ENCODE peak calls at places on chromosomes 6 and 20, in four cellular contexts. B is body of pancreas, C is A673, G is choroid plexus epithelial cell. Q is an unnamed sample.

GRCh38 chr6:4664117-4664626 is 112.0 kb upstream of the CDYL start:
- DNase-seq in G (peak; percentile 82), B (peak; percentile 29), C (no peak), Q (no peak)

GRCh38 chr6:82144007-82144851 is 103.3 kb downstream of the IBTK start:
- DNase-seq in G (peak; percentile 93), C (peak; percentile 72), B (peak; percentile 17), Q (no peak)

GRCh38 chr20:60050193-60050960 is 92.2 kb downstream of the CDH26 start:
- DNase-seq in C (no peak), B (peak; percentile 31), G (no peak), Q (no peak)

GRCh38 chr6:30107756-30108155 is 5.1 kb downstream of the TRIM31 start:
- DNase-seq in C (no peak), B (no peak), G (no peak), Q (no peak)

GRCh38 chr20:50186151-50186885 is 4.3 kb upstream of the CEBPB start:
- DNase-seq in B (peak; percentile 96), C (peak; percentile 91), G (peak; percentile 89), Q (peak; percentile 92)

GRCh38 chr20:46491354-46491753 is 22.0 kb downstream of the ZNF334 start:
- DNase-seq in G (no peak), C (no peak), B (no peak), Q (no peak)

GRCh38 chr6:111922454-111923297 is 49.4 kb upstream of the FYN start:
- DNase-seq in B (no peak), C (peak; percentile 51), G (peak; percentile 54), Q (no peak)

GRCh38 chr6:7406743-7407142 is 17.1 kb downstream of the RIOK1 start:
- DNase-seq in C (no peak), B (no peak), G (peak; percentile 24), Q (no peak)

GRCh38 chr6:22368794-22369193 is 72.0 kb upstream of the PRL start:
- DNase-seq in C (no peak), G (no peak), B (no peak), Q (no peak)

GRCh38 chr20:21004386-21005076 is 101.6 kb downstream of the LINC00237 start:
- DNase-seq in G (no peak), B (no peak), C (no peak), Q (no peak)

GRCh38 chr20:56430471-56430870 is 18.4 kb downstream of the CASS4 start:
- DNase-seq in B (no peak), C (no peak), G (no peak), Q (peak; percentile 30)

GRCh38 chr6:25709761-25710160 is 44.8 kb upstream of the SLC17A4 start:
- DNase-seq in C (no peak), G (no peak), B (no peak), Q (no peak)

GRCh38 chr6:25714765-25715164 is 39.8 kb upstream of the SLC17A4 start:
- DNase-seq in G (no peak), C (peak; percentile 34), B (no peak), Q (no peak)

GRCh38 chr6:25715794-25716193 is 38.7 kb upstream of the SLC17A4 start:
- DNase-seq in G (no peak), B (no peak), C (no peak), Q (no peak)

GRCh38 chr6:25710287-25710686 is 44.3 kb upstream of the SLC17A4 start:
- DNase-seq in C (no peak), G (no peak), B (no peak), Q (no peak)

DNA sequence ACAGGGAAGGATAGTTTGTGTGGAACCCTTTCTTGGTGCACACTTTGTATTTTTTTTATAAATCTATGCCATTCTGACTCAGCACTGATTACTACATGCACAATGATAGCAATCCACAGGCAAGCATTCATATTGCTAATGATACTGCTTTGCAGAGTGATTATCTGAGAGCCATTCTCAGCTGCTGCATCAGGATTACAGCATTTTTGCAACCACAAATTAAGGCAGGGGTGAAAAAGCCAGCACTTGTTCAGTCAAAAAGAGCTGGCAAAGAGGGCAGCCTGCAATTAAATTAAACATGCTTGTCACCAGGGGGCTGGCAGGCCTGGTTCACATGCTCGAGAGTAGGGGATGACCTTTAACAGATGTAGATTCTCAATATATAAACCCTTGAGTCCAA is 40.7 kb upstream of the SLC17A4 start:
- DNase-seq in B (no peak), G (no peak), C (peak; percentile 38), Q (no peak)
- TF ChIP-seq CTCF in B (no peak), G (no peak), C (no peak), Q (no peak)

DNA sequence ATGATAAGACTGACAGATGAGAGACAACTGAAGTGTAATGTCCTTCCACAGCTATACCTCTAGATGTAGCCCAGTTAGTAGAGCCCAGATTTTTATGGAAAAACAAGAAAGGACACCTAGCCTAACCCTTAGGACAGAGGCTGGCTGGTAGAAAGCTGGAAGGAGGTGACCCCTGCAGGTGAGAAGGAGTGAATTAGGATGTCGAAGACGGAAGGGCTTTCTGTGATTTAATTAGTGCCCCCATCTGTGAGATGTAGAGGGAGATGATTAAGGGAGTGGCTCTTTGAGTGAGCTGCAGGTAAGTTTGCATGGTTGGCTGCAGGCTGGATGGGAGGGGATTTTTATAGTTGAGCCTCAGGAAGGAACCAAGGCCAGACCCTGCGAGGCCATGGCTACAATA is 82.8 kb downstream of the GFRA4 start:
- DNase-seq in G (no peak), C (no peak), B (no peak), Q (no peak)
- TF ChIP-seq CTCF in G (no peak), C (no peak), B (no peak), Q (no peak)

GRCh38 chr20:7361321-7361720 is 578.9 kb downstream of the HAO1 start:
- DNase-seq in G (no peak), B (no peak), C (no peak), Q (no peak)

GRCh38 chr20:7355056-7355455 is 585.2 kb downstream of the HAO1 start:
- DNase-seq in B (no peak), C (no peak), G (no peak), Q (no peak)

GRCh38 chr20:7362601-7363000 is 577.7 kb downstream of the HAO1 start:
- DNase-seq in G (no peak), B (no peak), C (no peak), Q (no peak)

GRCh38 chr20:7359739-7360138 is 580.5 kb downstream of the HAO1 start:
- DNase-seq in B (no peak), C (no peak), G (no peak), Q (no peak)

GRCh38 chr20:7358670-7359069 is 581.6 kb downstream of the HAO1 start:
- DNase-seq in G (no peak), C (no peak), B (no peak), Q (no peak)
- TF ChIP-seq CTCF in G (peak; percentile 13), C (no peak), B (no peak), Q (no peak)

GRCh38 chr6:139290787-139291294 is 957 bp downstream of the TXLNB start:
- DNase-seq in G (peak; percentile 81), C (no peak), B (no peak), Q (no peak)

GRCh38 chr6:139288496-139289040 is 3.2 kb downstream of the TXLNB start:
- DNase-seq in C (no peak), G (no peak), B (no peak), Q (no peak)

GRCh38 chr6:139289233-139289632 is 2.6 kb downstream of the TXLNB start:
- DNase-seq in B (no peak), G (no peak), C (no peak), Q (no peak)

GRCh38 chr6:139295906-139296305 is 4.1 kb upstream of the TXLNB start:
- DNase-seq in G (no peak), B (no peak), C (no peak), Q (no peak)

DNA sequence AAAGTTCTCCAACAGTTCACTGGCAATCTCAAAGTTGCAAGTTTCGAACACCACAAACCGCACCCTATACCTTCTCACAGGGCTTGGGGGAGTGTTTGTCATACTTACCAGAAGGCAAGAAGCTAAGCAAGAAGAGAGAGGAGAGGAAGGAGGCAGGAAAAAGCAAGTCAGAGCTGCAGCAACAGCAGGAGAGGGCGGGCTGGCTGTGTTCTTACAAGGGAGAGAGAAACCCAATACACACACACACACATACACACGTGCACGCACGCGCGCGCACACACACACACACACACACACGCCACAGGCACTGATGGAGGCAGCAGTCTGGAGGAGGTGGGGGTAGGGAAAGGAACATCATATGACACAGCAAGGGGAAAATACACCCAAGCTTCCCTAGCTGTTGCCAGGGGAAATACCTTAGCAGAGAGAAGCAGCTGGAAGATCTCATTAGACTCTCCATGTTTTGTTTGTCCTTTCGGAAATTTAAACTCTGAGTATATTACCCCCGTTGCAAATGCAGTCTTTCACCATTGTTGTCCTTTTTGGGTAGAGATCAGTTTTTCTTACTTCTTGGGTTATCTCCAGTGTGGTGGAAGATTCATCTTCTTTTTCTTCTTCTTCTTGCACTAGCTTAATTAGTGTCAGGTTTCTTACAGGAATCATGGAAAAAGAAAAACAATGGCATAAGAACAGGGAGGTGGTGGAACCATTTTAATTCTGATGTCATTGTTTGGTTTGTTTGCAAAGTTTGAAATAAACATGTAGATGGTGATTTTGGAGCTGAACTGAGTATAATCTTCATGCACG is at the start of gene TXLNB:
- DNase-seq in G (peak; percentile 96), B (peak; percentile 27), C (no peak), Q (peak; percentile 87)
- TF ChIP-seq CTCF in G (peak; percentile 13), B (no peak), C (no peak), Q (no peak)

GRCh38 chr20:6525447-6526303 is 241.8 kb upstream of the BMP2 start:
- DNase-seq in C (peak; percentile 0), G (peak; percentile 55), B (no peak), Q (no peak)
- TF ChIP-seq CTCF in C (no peak), G (peak; percentile 28), B (no peak), Q (no peak)

DNA sequence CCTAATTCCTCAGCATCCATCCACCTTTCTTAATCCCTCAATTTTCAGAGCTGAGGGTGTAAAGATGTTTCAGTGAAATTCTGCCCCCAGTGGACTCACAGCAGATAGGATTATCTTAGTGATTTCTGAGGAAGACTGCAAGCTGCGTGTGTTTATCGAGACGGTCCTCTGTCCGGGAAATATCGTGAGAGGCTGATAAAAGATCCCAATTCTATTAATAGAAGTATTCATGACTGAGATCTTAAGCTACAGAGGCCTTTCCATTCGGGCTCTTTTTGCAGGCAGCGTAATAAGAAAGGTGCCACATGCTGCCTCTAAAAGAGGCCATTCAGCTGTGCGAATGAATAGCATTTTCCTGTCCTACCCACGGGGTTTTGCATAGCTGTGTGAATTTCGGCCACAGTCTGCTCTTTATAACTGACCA is 209.0 kb downstream of the ARHGAP18 start:
- DNase-seq in C (peak; percentile 70), G (peak; percentile 85), B (no peak), Q (no peak)
- TF ChIP-seq CTCF in C (peak; percentile 69), G (peak; percentile 62), B (no peak), Q (peak; percentile 14)

DNA sequence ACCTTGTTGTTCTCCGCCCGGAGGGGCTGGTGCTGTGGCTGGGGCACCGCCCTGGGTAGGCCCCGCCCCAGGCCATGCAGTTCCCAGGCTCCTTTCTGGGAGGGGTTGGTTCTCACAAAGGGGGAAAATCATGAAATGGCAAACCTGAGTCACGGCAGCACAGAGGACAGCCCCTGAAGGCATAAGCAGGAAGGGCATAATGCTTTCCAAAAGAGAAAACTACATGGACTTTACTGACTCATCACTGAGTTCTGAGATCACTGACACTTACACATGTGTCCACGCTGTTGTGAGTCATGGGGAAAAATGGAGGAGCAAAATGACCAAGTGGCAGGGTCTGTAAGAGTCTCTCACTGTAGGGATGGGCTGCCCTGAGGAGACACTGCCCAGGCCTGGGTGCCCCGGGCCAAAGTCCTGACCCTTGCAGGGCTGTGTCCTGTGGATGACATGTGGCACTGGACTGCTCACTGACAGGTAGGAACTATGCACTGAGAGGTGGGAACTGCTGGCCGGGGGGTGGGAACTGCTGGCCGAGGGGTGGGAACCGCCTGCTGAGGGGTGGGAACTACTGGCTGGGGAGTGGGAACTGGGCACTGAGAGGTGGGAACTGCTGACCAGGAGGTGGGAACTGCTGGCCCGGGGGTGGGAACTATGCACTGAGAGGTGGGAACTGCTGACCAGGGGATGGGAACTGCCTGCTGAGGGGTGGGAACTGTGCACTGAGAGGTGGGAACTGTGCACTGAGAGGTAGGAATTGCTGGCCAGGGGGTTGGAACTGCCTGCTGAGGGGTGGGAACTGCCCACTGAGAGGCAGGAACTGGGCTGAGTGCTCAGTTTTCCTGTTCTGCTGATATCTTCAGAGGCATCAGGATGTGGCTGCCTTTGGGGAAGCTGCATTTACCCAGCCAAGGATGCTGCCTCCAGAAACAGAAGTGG is 90.4 kb downstream of the THBS2 start:
- DNase-seq in B (no peak), C (no peak), G (peak; percentile 91), Q (peak; percentile 47)
- TF ChIP-seq CTCF in B (no peak), C (no peak), G (no peak), Q (no peak)

Q was measured in left lung.